ENCODE peak calls at places on chromosomes 16 and 17, in ten cellular contexts. J, Y, E, N, A, T, R, O, V and P are unnamed samples.

GRCh38 chr16:22191089-22191965 is 14.8 kb upstream of the EEF2K start:
- DNase-seq in J (peak; percentile 89), Y (peak; percentile 97), E (peak; percentile 83), N (peak; percentile 100), A (peak; percentile 99), T (peak; percentile 99), R (peak; percentile 98), O (peak; percentile 100), V (no peak), P (peak; percentile 99)

GRCh38 chr16:77289331-77289809 is 90.2 kb downstream of the SYCE1L start:
- DNase-seq in J (peak; percentile 51), Y (peak; percentile 88), E (peak; percentile 63), N (no peak), A (no peak), T (no peak), R (peak; percentile 72), O (no peak), V (peak; percentile 89), P (peak; percentile 95)

GRCh38 chr17:72176516-72176851 is 55.7 kb downstream of the SOX9 start:
- DNase-seq in J (no peak), Y (no peak), E (no peak), N (no peak), A (no peak), T (no peak), R (no peak), O (no peak), V (no peak), P (no peak)

GRCh38 chr17:74850914-74851313 is 8.8 kb downstream of the GRIN2C start:
- DNase-seq in J (no peak), Y (no peak), E (no peak), N (no peak), A (no peak), T (no peak), R (no peak), O (no peak), V (no peak), P (no peak)

GRCh38 chr16:74107795-74108610 is 188.6 kb upstream of the PSMD7 start:
- DNase-seq in J (peak; percentile 56), Y (peak; percentile 70), E (no peak), N (no peak), A (no peak), T (peak; percentile 77), R (peak; percentile 7), O (peak; percentile 59), V (no peak), P (peak; percentile 20)

GRCh38 chr17:27356091-27356705 is 62.3 kb downstream of the WSB1 start:
- DNase-seq in J (no peak), Y (no peak), E (no peak), N (no peak), A (no peak), T (no peak), R (no peak), O (no peak), V (no peak), P (no peak)

GRCh38 chr16:51524555-51525373 is 373.7 kb upstream of the SALL1 start:
- DNase-seq in J (no peak), Y (peak; percentile 59), E (no peak), N (no peak), A (no peak), T (peak; percentile 36), R (peak; percentile 49), O (peak; percentile 76), V (peak; percentile 59), P (peak; percentile 53)

GRCh38 chr16:89993971-89994370 is 25.3 kb downstream of the DBNDD1 start:
- DNase-seq in J (no peak), Y (no peak), E (no peak), N (no peak), A (no peak), T (no peak), R (no peak), O (no peak), V (no peak), P (no peak)

GRCh38 chr17:51298508-51299371 is 38.4 kb downstream of the UTP18 start:
- DNase-seq in J (peak; percentile 68), Y (peak; percentile 67), E (no peak), N (no peak), A (no peak), T (no peak), R (peak; percentile 66), O (no peak), V (peak; percentile 61), P (peak; percentile 51)

GRCh38 chr17:83119987-83120864 is 40.8 kb downstream of the METRNL start:
- DNase-seq in J (no peak), Y (peak; percentile 42), E (no peak), N (peak; percentile 20), A (no peak), T (no peak), R (no peak), O (peak; percentile 62), V (no peak), P (no peak)

GRCh38 chr17:80899402-80900268 is 92.0 kb upstream of the CHMP6 start:
- DNase-seq in J (peak; percentile 60), Y (peak; percentile 60), E (no peak), N (no peak), A (no peak), T (peak; percentile 35), R (peak; percentile 14), O (no peak), V (peak; percentile 9), P (peak; percentile 40)
- TF ChIP-seq CTCF in J (peak; percentile 83), Y (peak; percentile 68), E (peak; percentile 77), N (peak; percentile 58), A (peak; percentile 62), T (peak; percentile 38), R (peak; percentile 52), O (peak; percentile 51), V (peak; percentile 62), P (peak; percentile 78)

GRCh38 chr16:1156111-1156982 is 3.4 kb downstream of the CACNA1H start:
- DNase-seq in J (no peak), Y (no peak), E (peak; percentile 30), N (no peak), A (no peak), T (no peak), R (no peak), O (no peak), V (no peak), P (no peak)

GRCh38 chr16:1154887-1155331 is 2.0 kb downstream of the CACNA1H start:
- DNase-seq in J (peak; percentile 55), Y (peak; percentile 72), E (no peak), N (no peak), A (no peak), T (no peak), R (no peak), O (no peak), V (no peak), P (peak; percentile 41)

GRCh38 chr16:1156983-1157638 is 4.2 kb downstream of the CACNA1H start:
- DNase-seq in J (no peak), Y (no peak), E (no peak), N (no peak), A (peak; percentile 53), T (no peak), R (no peak), O (no peak), V (no peak), P (no peak)

GRCh38 chr16:1154291-1154886 is 1.5 kb downstream of the CACNA1H start:
- DNase-seq in J (no peak), Y (peak; percentile 74), E (no peak), N (no peak), A (no peak), T (no peak), R (no peak), O (no peak), V (no peak), P (peak; percentile 39)

DNA sequence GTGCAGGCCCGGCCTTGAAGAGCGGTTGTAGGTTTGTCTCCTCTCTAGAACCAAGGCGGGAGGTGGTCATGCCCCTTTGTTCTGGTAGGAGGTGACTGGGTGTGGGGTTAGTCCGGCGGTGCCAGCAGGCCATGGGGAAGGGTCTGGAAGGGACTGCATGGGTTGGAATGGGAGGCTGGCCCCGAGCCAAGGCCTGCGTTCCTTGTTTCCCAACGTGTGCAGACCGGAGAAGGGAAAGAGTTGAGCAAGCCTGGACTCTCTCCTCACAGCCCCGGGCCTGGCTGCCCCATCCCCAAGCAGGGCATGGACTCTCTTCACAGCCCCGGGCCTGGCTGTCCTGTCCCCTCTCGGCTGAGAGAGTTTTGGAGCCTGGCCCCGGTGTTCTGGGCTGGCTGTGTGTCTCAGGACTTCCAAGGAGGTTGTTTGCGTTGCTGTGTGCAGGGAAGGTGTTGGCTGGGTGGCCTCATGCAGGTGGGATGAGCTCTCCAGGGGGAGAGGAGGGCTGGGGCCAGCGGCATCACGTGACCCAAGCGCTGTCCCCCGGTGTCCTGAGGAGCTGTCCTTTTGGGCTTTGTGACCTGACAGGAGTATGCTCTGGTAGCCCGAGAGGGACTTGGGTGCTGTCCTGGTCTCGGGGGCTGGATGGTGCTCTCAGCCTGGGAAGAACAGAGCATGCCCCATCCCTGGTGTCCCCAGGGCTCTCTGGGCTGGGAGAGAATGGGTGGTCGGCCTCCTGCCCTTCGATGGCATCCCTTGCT is 2.6 kb downstream of the CACNA1H start:
- DNase-seq in J (no peak), Y (peak; percentile 56), E (no peak), N (no peak), A (no peak), T (no peak), R (no peak), O (no peak), V (no peak), P (no peak)
- H3K4me3 ChIP-seq in J (peak overlapping the region; percentile 58), Y (peak overlapping the region; percentile 53), E (no peak overlapping the region), N (peak overlapping the region; percentile 60), A (no peak overlapping the region), T (no peak overlapping the region), R (no peak overlapping the region), O (no peak overlapping the region), V (no peak overlapping the region), P (no peak overlapping the region)

DNA sequence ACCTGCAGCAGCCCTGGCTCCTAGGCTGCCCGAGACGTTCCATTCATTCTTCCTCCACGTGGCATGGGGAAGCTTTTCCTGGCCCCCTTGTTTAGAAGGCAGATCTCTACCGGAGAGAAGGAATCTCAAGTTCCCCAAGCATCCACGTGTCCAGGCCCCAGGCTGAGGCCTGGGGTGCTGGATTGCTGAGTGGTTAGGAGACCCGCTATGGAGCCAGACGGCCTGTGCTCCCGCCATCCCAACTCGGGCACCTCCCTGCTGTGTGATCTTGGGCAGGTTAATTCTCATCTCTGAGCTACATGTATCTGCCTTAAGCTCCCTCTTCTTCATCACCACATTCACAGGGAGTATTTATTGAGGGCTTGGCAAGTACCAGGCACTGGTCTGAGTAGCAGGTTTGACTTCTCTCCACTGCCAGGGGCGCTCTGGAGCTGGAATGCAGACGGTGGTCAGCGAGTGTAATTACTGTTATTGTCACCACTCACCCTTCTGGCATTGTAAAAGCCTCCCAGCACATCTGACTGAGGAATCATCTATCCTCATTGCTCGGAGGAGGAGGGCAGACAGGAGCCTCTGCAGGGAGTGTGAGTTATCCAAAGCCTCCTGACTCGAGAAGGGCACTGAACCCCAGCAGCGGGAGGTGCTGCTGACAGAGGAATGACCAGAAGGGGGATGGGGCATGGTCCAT is 1.1 kb upstream of the ADGRG1 start:
- DNase-seq in J (peak; percentile 91), Y (peak; percentile 79), E (peak; percentile 74), N (no peak), A (no peak), T (no peak), R (peak; percentile 75), O (no peak), V (peak; percentile 71), P (peak; percentile 55)
- TF ChIP-seq CTCF in J (peak; percentile 61), Y (no peak), E (peak; percentile 59), N (peak; percentile 29), A (no peak), T (no peak), R (peak; percentile 42), O (no peak), V (peak; percentile 33), P (no peak)

DNA sequence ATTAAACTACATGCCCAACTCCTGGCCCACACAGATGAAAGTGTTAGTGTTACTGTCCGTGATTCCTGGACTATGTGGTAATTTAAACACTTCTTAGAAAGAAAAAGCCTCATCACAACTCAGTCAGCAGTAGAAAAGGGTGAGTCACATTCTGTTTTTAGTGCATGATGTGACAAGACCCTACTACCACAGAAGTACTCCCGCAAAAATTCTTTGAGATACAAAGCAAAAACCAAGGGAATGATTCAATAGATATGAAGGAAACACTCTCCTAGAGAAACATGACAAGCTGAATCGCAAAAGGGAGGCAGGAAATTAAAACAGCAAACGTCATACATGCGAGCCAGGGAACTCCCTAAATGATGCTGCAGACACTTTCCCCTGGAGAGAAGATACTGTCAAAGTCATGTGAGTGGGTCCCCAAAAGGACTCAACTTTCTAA is 14.4 kb downstream of the SNN start:
- DNase-seq in J (no peak), Y (no peak), E (peak; percentile 64), N (no peak), A (no peak), T (no peak), R (peak; percentile 91), O (no peak), V (peak; percentile 89), P (peak; percentile 88)
- H3K4me3 ChIP-seq in J (no peak overlapping the region), Y (no peak overlapping the region), E (no peak overlapping the region), N (no peak overlapping the region), A (no peak overlapping the region), T (no peak overlapping the region), R (no peak overlapping the region), O (no peak overlapping the region), V (no peak overlapping the region), P (no peak overlapping the region)